ENCODE peak calls at places on chromosomes 16 and 17, in four cellular contexts. One of them, this sample, is unnamed.
A peak's percentile ranks its signal among the peaks of the same experiment; 100 is the strongest.

GRCh38 chr16:77675464-77676324 is 46.6 kb upstream of the NUDT7 start:
- DNase-seq in thoracic aorta: peak; percentile 47
- DNase-seq in lung: peak; percentile 68
- DNase-seq in pancreas: no peak
- DNase-seq in this sample: no peak

GRCh38 chr16:83926726-83927397 is 26.2 kb upstream of the OSGIN1 start:
- DNase-seq in thoracic aorta: peak; percentile 38
- DNase-seq in pancreas: peak; percentile 93
- DNase-seq in lung: peak; percentile 85
- DNase-seq in this sample: peak; percentile 87

GRCh38 chr17:14297161-14297851 is 3.6 kb upstream of the HS3ST3B1 start:
- DNase-seq in lung: peak; percentile 32
- DNase-seq in thoracic aorta: no peak
- DNase-seq in pancreas: peak; percentile 80
- DNase-seq in this sample: peak; percentile 35

GRCh38 chr17:64393000-64393402 is 2.3 kb upstream of the PECAM1 start:
- DNase-seq in lung: no peak
- DNase-seq in pancreas: no peak
- DNase-seq in thoracic aorta: no peak
- DNase-seq in this sample: no peak

GRCh38 chr16:83136924-83137323 is 510.2 kb downstream of the CDH13 start:
- DNase-seq in pancreas: no peak
- DNase-seq in thoracic aorta: no peak
- DNase-seq in lung: no peak
- DNase-seq in this sample: no peak

GRCh38 chr16:70706948-70707465 is 21.2 kb upstream of the MTSS2 start:
- DNase-seq in pancreas: no peak
- DNase-seq in thoracic aorta: no peak
- DNase-seq in lung: no peak
- DNase-seq in this sample: no peak

GRCh38 chr16:56145369-56145768 is 45.9 kb upstream of the GNAO1 start:
- DNase-seq in pancreas: no peak
- DNase-seq in thoracic aorta: no peak
- DNase-seq in lung: no peak
- DNase-seq in this sample: no peak

GRCh38 chr17:83144421-83145357 is 65.3 kb downstream of the METRNL start:
- DNase-seq in lung: peak; percentile 28
- DNase-seq in pancreas: no peak
- DNase-seq in thoracic aorta: no peak
- DNase-seq in this sample: peak; percentile 23

GRCh38 chr17:18099516-18099915 is 9.0 kb upstream of the MYO15A start:
- DNase-seq in thoracic aorta: no peak
- DNase-seq in lung: no peak
- DNase-seq in pancreas: no peak
- DNase-seq in this sample: no peak

GRCh38 chr16:72195609-72196008 is 23.7 kb upstream of the PMFBP1 start:
- DNase-seq in pancreas: no peak
- DNase-seq in thoracic aorta: no peak
- DNase-seq in lung: no peak
- DNase-seq in this sample: no peak

GRCh38 chr16:2275476-2276450 is 7.8 kb upstream of the RNPS1 start:
- DNase-seq in thoracic aorta: no peak
- DNase-seq in lung: no peak
- DNase-seq in pancreas: no peak
- DNase-seq in this sample: no peak

GRCh38 chr16:87233928-87234327 is 83.3 kb downstream of the C16orf95 start:
- DNase-seq in thoracic aorta: no peak
- DNase-seq in pancreas: no peak
- DNase-seq in lung: no peak
- DNase-seq in this sample: no peak

GRCh38 chr17:67253379-67253778 is 8.4 kb upstream of the HELZ start:
- DNase-seq in thoracic aorta: no peak
- DNase-seq in lung: no peak
- DNase-seq in pancreas: no peak
- DNase-seq in this sample: no peak

GRCh38 chr16:68250951-68251350 is 5.8 kb downstream of the PLA2G15 start:
- DNase-seq in pancreas: no peak
- DNase-seq in thoracic aorta: no peak
- DNase-seq in lung: no peak
- DNase-seq in this sample: no peak

GRCh38 chr17:79803997-79804855 is 7.3 kb upstream of the CBX8 start:
- DNase-seq in thoracic aorta: no peak
- DNase-seq in lung: no peak
- DNase-seq in pancreas: no peak
- DNase-seq in this sample: no peak

GRCh38 chr16:56558024-56558747 is 6.7 kb upstream of the MT4 start:
- DNase-seq in pancreas: no peak
- DNase-seq in lung: no peak
- DNase-seq in thoracic aorta: no peak
- DNase-seq in this sample: no peak

GRCh38 chr16:2458887-2459646 is 842 bp upstream of the TEDC2 start:
- DNase-seq in lung: no peak
- DNase-seq in thoracic aorta: no peak
- DNase-seq in pancreas: no peak
- DNase-seq in this sample: no peak

GRCh38 chr16:1281517-1281916 is 25.6 kb downstream of the TPSD1 start:
- DNase-seq in pancreas: no peak
- DNase-seq in thoracic aorta: no peak
- DNase-seq in lung: no peak
- DNase-seq in this sample: no peak

GRCh38 chr17:60610481-60610880 is 10.5 kb downstream of the PPM1D start:
- DNase-seq in thoracic aorta: no peak
- DNase-seq in lung: no peak
- DNase-seq in pancreas: no peak
- DNase-seq in this sample: no peak

GRCh38 chr17:59356543-59357218 is 25.2 kb downstream of the YPEL2 start:
- DNase-seq in thoracic aorta: no peak
- DNase-seq in pancreas: no peak
- DNase-seq in lung: no peak
- DNase-seq in this sample: no peak

GRCh38 chr17:28252436-28252835 is 66.6 kb upstream of the TMEM97 start:
- DNase-seq in pancreas: no peak
- DNase-seq in lung: no peak
- DNase-seq in thoracic aorta: no peak
- DNase-seq in this sample: no peak

GRCh38 chr16:51710930-51711563 is 560.0 kb upstream of the SALL1 start:
- DNase-seq in pancreas: no peak
- DNase-seq in lung: no peak
- DNase-seq in thoracic aorta: no peak
- DNase-seq in this sample: no peak

GRCh38 chr16:82682757-82683156 is 56.0 kb downstream of the CDH13 start:
- DNase-seq in lung: no peak
- DNase-seq in pancreas: no peak
- DNase-seq in thoracic aorta: no peak
- DNase-seq in this sample: no peak

GRCh38 chr17:81402530-81402941 is 7.3 kb downstream of the BAHCC1 start:
- DNase-seq in thoracic aorta: no peak
- DNase-seq in pancreas: no peak
- DNase-seq in lung: no peak
- DNase-seq in this sample: no peak
- H3K4me1 ChIP-seq in thoracic aorta: peaks cover 67% of the 10 kb centered on the region
- H3K4me1 ChIP-seq in pancreas: peaks cover 8% of the 10 kb centered on the region
- H3K4me1 ChIP-seq in lung: peaks cover 12% of the 10 kb centered on the region
- H3K4me1 ChIP-seq in this sample: peaks cover 26% of the 10 kb centered on the region

GRCh38 chr17:4540224-4541040 is 14.8 kb downstream of the MYBBP1A start:
- DNase-seq in thoracic aorta: no peak
- DNase-seq in lung: no peak
- DNase-seq in pancreas: peak; percentile 61
- DNase-seq in this sample: no peak
- TF ChIP-seq CTCF in thoracic aorta: no peak
- TF ChIP-seq CTCF in lung: peak; percentile 10
- TF ChIP-seq CTCF in pancreas: no peak
- TF ChIP-seq CTCF in this sample: no peak

DNA sequence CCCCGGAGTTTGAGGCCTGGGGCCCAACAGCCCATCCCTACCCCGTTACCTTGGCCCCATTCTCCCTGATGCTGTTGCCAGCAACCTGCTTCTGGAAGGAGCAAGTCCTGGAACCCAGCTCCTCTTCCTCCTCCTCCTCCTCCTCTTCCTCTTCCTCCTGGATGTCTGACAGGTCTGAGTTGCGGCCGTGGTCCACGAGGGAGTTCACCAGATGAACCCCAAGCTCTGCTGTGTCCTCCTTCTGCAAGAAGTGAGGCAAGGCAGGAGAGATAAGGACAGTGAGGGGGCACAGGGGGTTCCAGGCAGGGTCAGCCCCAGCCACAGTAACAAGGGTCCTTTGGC is 18.7 kb downstream of the TSPOAP1 start:
- DNase-seq in lung: peak; percentile 21
- DNase-seq in pancreas: no peak
- DNase-seq in thoracic aorta: no peak
- DNase-seq in this sample: no peak
- H3K4me1 ChIP-seq in lung: no peaks in the 10 kb centered on the region
- H3K4me1 ChIP-seq in pancreas: no peaks in the 10 kb centered on the region
- H3K4me1 ChIP-seq in thoracic aorta: no peaks in the 10 kb centered on the region
- H3K4me1 ChIP-seq in this sample: no peaks in the 10 kb centered on the region

DNA sequence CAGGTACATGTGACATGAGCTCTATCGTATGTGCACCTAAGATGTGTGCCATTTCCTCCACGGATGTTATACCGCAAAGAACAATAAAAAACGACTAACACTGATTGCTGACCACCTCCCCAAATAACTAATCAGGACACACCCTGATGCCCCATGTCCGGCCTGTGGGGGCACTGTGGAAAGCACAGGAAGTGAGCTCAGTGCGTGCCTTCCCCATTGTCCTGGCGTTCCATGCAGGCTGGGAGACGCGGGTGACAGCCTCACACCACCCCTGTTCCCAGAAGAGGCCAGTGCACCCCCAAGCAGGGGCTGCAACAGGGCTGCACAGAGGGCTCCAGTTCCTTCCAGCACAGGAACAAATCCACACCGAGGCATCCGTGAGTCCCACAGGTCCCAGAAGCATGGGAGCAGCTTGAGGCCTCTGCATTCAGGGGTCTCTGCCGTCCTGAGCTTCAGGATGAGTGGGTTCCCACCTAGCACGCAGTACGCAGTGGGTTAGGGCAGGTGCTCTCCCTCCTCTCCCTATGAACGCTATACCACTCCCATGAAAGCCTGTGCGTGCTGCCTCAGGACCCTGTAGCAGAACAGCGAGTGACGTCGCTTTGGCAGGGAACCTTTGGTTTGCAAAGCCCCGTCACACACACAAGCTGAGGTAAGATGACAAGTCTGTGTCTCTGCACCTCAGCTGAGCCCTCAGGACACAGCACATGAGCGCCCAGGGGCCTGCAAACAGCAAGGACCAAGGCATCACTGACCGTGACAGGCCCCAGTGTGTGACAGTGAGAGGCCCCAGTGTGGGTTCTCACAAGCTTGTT is 117.7 kb downstream of the ZNF778 start:
- DNase-seq in pancreas: peak; percentile 51
- DNase-seq in thoracic aorta: no peak
- DNase-seq in lung: no peak
- DNase-seq in this sample: peak; percentile 41
- TF ChIP-seq CTCF in pancreas: no peak
- TF ChIP-seq CTCF in thoracic aorta: no peak
- TF ChIP-seq CTCF in lung: no peak
- TF ChIP-seq CTCF in this sample: no peak

GRCh38 chr17:76270127-76270592 is 5.0 kb downstream of the UBALD2 start:
- DNase-seq in thoracic aorta: no peak
- DNase-seq in pancreas: peak; percentile 59
- DNase-seq in lung: no peak
- DNase-seq in this sample: peak; percentile 70
- H3K4me1 ChIP-seq in thoracic aorta: peaks cover 47% of the 10 kb centered on the region
- H3K4me1 ChIP-seq in pancreas: peaks cover 56% of the 10 kb centered on the region
- H3K4me1 ChIP-seq in lung: peaks cover 30% of the 10 kb centered on the region
- H3K4me1 ChIP-seq in this sample: peaks cover 60% of the 10 kb centered on the region

GRCh38 chr17:21249911-21250703 is 3.1 kb downstream of the NATD1 start:
- DNase-seq in pancreas: no peak
- DNase-seq in lung: no peak
- DNase-seq in thoracic aorta: no peak
- DNase-seq in this sample: no peak
- TF ChIP-seq CTCF in pancreas: no peak
- TF ChIP-seq CTCF in lung: no peak
- TF ChIP-seq CTCF in thoracic aorta: no peak
- TF ChIP-seq CTCF in this sample: no peak

GRCh38 chr17:76140661-76141211 is 309 bp downstream of the FOXJ1 start:
- DNase-seq in thoracic aorta: no peak
- DNase-seq in pancreas: no peak
- DNase-seq in lung: no peak
- DNase-seq in this sample: no peak

GRCh38 chr17:76141212-76142043 is at the start of gene FOXJ1:
- DNase-seq in thoracic aorta: peak; percentile 59
- DNase-seq in pancreas: peak; percentile 91
- DNase-seq in lung: peak; percentile 88
- DNase-seq in this sample: peak; percentile 93

GRCh38 chr17:76139801-76140660 is 1.0 kb downstream of the FOXJ1 start:
- DNase-seq in lung: peak; percentile 71
- DNase-seq in thoracic aorta: no peak
- DNase-seq in pancreas: peak; percentile 63
- DNase-seq in this sample: peak; percentile 60

GRCh38 chr17:76139261-76139752 is 1.7 kb downstream of the FOXJ1 start:
- DNase-seq in thoracic aorta: no peak
- DNase-seq in lung: no peak
- DNase-seq in pancreas: peak; percentile 49
- DNase-seq in this sample: no peak

GRCh38 chr17:76142044-76143041 is 1.3 kb upstream of the FOXJ1 start:
- DNase-seq in pancreas: no peak
- DNase-seq in lung: no peak
- DNase-seq in thoracic aorta: no peak
- DNase-seq in this sample: no peak
- H3K4me1 ChIP-seq in pancreas: peaks cover 3% of the 10 kb centered on the region
- H3K4me1 ChIP-seq in lung: peaks cover 4% of the 10 kb centered on the region
- H3K4me1 ChIP-seq in thoracic aorta: peaks cover 41% of the 10 kb centered on the region
- H3K4me1 ChIP-seq in this sample: peaks cover 13% of the 10 kb centered on the region

GRCh38 chr17:56983380-56983779 is 5.4 kb downstream of the SCPEP1 start:
- DNase-seq in lung: no peak
- DNase-seq in thoracic aorta: no peak
- DNase-seq in pancreas: no peak
- DNase-seq in this sample: no peak
- TF ChIP-seq CTCF in lung: no peak
- TF ChIP-seq CTCF in thoracic aorta: no peak
- TF ChIP-seq CTCF in pancreas: no peak
- TF ChIP-seq CTCF in this sample: no peak